ENCODE peak calls at places on chromosome 19, in nine cellular contexts. T is transverse colon, C is ovary, M is K562, U is HepG2, R is tibial nerve, Y is suprapubic skin, E is A549, O is H1. X is an unnamed sample.

GRCh38 chr19:10110076-10110971 is 1.2 kb upstream of the P2RY11 start:
- DNase-seq in E (no peak), U (no peak), O (no peak), T (peak; percentile 10), C (no peak), Y (no peak), R (no peak), M (no peak), X (no peak)

GRCh38 chr19:15248106-15248505 is 15.9 kb upstream of the EPHX3 start:
- DNase-seq in T (no peak), M (no peak), R (no peak), C (no peak), Y (no peak), U (no peak), E (no peak), O (no peak), X (no peak)

GRCh38 chr19:12946092-12946845 is 607 bp downstream of the RAD23A start:
- DNase-seq in U (peak; percentile 71), Y (no peak), C (peak; percentile 53), E (no peak), T (peak; percentile 74), O (peak; percentile 89), R (no peak), M (peak; percentile 78), X (peak; percentile 82)

GRCh38 chr19:956747-957451 is 27.2 kb upstream of the WDR18 start:
- DNase-seq in U (no peak), Y (no peak), O (peak; percentile 65), T (no peak), C (no peak), R (no peak), E (no peak), M (no peak), X (no peak)

GRCh38 chr19:45400192-45400591 is 4.7 kb downstream of the PPP1R13L start:
- DNase-seq in O (no peak), M (no peak), E (no peak), Y (peak; percentile 75), R (no peak), C (no peak), T (no peak), U (no peak), X (no peak)

GRCh38 chr19:30719991-30720329 is 347.8 kb downstream of the ZNF536 start:
- DNase-seq in E (no peak), Y (no peak), T (no peak), M (no peak), O (peak; percentile 58), C (peak; percentile 37), R (peak; percentile 16), U (no peak), X (no peak)

GRCh38 chr19:50648659-50649058 is 586 bp upstream of the C19orf81 start:
- DNase-seq in T (no peak), O (no peak), R (no peak), U (no peak), E (no peak), M (no peak), Y (no peak), C (no peak), X (no peak)

GRCh38 chr19:54725321-54725720 is 1.1 kb downstream of the KIR3DL3 start:
- DNase-seq in T (no peak), U (no peak), C (no peak), E (no peak), Y (no peak), M (no peak), R (no peak), O (no peak), X (no peak)

GRCh38 chr19:42276284-42276683 is 7.2 kb downstream of the CIC start:
- DNase-seq in T (no peak), C (no peak), U (no peak), Y (no peak), M (no peak), R (no peak), O (no peak), E (no peak), X (no peak)

GRCh38 chr19:48990400-48990799 is 2.7 kb downstream of the GYS1 start:
- DNase-seq in T (no peak), O (no peak), U (no peak), E (no peak), Y (no peak), R (no peak), C (no peak), M (no peak), X (no peak)

GRCh38 chr19:46404039-46404883 is 9.1 kb downstream of the CCDC8 start:
- DNase-seq in E (peak; percentile 93), R (peak; percentile 47), Y (no peak), C (peak; percentile 70), M (peak; percentile 39), U (peak; percentile 69), O (peak; percentile 83), T (peak; percentile 63), X (peak; percentile 40)

GRCh38 chr19:49157445-49158224 is at the start of gene TRPM4:
- DNase-seq in O (peak; percentile 95), U (peak; percentile 61), C (peak; percentile 30), E (peak; percentile 91), Y (peak; percentile 95), M (peak; percentile 94), T (peak; percentile 95), R (peak; percentile 85), X (peak; percentile 92)

GRCh38 chr19:41864374-41864773 is 4.3 kb downstream of the RPS19 start:
- DNase-seq in U (no peak), T (no peak), O (no peak), E (no peak), R (no peak), Y (no peak), C (no peak), M (no peak), X (no peak)

GRCh38 chr19:50047686-50048085 is 21.9 kb downstream of the ZNF473 start:
- DNase-seq in Y (no peak), M (no peak), O (no peak), R (no peak), C (no peak), T (no peak), U (no peak), E (no peak), X (no peak)

GRCh38 chr19:900302-901111 is 7.2 kb downstream of the RNU6-9 start:
- DNase-seq in T (no peak), E (peak; percentile 34), R (no peak), C (no peak), O (peak; percentile 66), M (peak; percentile 96), Y (no peak), U (no peak), X (peak; percentile 78)

GRCh38 chr19:45578861-45579260 is 5.7 kb downstream of the OPA3 start:
- DNase-seq in O (no peak), E (no peak), R (no peak), T (no peak), M (no peak), C (no peak), U (no peak), Y (no peak), X (no peak)

GRCh38 chr19:2547033-2547680 is 71.2 kb downstream of the GADD45B start:
- DNase-seq in U (peak; percentile 76), T (no peak), O (no peak), Y (no peak), E (no peak), R (no peak), C (no peak), M (no peak), X (no peak)

GRCh38 chr19:4197228-4197624 is 14.7 kb downstream of the ANKRD24 start:
- DNase-seq in C (no peak), T (no peak), U (no peak), M (no peak), R (no peak), O (no peak), Y (no peak), E (no peak), X (no peak)
- TF ChIP-seq EP300 in C (no peak), T (no peak), U (no peak), M (no peak), R (no peak), O (no peak), Y (no peak), E (no peak), X (no peak)

DNA sequence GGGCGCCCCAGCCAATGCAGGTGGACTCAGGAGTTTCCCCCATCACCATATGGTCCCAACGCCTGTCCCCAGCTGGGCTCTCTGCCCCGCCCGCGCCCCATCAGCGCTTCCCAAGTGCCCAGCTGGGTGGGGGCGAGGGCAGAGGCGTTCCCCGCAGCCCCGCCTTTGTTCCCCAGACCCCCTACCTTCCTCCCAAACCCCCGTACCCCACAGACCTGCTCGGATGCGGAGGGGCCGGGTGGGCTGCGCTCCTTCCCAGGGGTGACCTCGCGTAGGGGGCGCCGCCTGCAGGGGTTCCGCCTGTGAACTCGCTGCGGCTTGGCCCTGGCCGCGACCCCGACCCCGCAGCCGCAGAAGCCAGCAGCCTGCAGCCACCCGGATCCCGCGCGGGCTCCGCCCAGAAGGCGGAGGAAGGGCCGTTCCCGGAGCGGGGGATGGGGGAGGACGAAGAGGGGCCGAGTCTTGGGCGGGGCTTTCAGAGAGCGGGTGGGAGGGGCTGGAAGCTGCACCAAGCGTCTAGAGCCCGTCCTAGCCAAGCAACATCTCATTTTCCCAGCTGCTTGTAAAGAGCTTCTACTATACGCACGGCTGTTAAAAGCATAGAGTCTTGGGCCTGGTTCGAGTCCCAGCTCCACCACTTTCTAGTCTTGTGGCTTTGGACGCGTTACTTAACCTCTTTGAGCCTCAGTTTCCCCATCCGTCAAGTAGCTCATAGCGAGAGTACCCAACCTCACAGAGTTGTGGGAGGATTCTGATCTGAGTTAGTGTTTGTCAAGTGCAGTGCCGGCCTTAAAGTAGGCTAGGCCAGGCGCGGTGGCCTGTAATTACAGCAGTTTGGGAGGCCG is at the start of gene RAB3D:
- DNase-seq in Y (peak; percentile 95), O (peak; percentile 94), C (peak; percentile 92), U (peak; percentile 71), M (peak; percentile 97), T (peak; percentile 96), E (peak; percentile 85), R (peak; percentile 90), X (peak; percentile 96)
- TF ChIP-seq POLR2A in Y (peak; percentile 40), O (peak; percentile 60), C (no peak), U (no peak), M (peak; percentile 25), T (peak; percentile 65), E (peak; percentile 43), R (peak; percentile 27), X (no peak)

DNA sequence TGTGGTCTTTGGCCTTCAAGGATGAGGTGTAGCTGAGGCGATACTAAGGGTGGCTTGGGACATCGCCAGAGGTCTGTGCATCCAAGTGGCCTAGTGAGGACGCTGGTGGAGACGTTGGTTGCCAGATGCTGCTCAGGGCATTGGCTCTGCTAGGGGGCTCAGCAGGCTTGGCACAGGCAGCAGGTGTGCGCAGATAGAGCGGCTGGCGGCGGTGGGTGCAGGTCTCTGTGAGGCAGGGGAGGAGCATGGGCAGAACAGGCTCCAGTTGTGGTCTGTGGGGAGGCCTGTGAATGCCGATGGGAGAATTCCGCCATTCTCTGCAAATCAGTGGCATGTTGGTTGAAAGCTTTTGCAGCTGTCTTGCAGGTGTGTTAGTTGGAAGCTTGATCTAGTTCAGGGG is 21.2 kb downstream of the PRAM1 start:
- DNase-seq in R (no peak), O (no peak), M (no peak), U (no peak), E (no peak), C (no peak), Y (peak; percentile 62), T (no peak), X (no peak)
- TF ChIP-seq EP300 in R (no peak), O (no peak), M (no peak), U (no peak), E (no peak), C (no peak), Y (no peak), T (no peak), X (no peak)

DNA sequence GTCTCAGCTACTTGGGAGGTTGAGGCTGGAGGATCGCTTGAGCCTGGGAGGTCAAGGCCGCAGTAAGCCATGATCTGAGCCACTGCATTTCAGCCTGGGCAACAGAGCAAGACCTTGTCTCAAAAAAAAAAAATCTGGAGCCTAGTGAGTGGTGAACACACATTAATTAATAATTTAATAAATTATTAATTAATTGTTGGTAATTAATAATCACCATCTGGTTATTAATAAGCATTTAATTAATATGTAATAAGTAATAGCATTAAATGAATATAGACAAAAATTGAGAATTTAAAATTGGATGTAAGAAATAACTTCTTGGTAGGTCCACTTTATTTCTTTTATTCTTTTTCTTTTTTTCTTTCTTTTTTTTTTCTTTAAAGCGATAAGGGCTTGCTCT is 31.9 kb upstream of the CEBPA start:
- DNase-seq in E (no peak), T (no peak), U (no peak), M (no peak), R (no peak), Y (no peak), C (no peak), O (no peak), X (no peak)
- TF ChIP-seq POLR2A in E (no peak), T (no peak), U (no peak), M (no peak), R (no peak), Y (no peak), C (no peak), O (no peak), X (no peak)